ENCODE peak calls at places on chromosomes 3 and 15, in six cellular contexts. B is CD8-positive, alpha-beta T cell; F is PC-3; G is HCT116; Z is psoas muscle; M is CD4-positive, alpha-beta memory T cell. O is an unnamed sample.

GRCh38 chr3:57826952-57827723 is 71.0 kb downstream of the SLMAP start:
- DNase-seq in B (no peak), F (peak; percentile 25), G (no peak), Z (no peak), M (no peak), O (no peak)

GRCh38 chr15:35465763-35466162 is 80.2 kb downstream of the DPH6 start:
- DNase-seq in B (no peak), F (no peak), G (no peak), Z (no peak), M (no peak), O (no peak)

GRCh38 chr3:39848365-39848764 is 39.0 kb downstream of the MYRIP start:
- DNase-seq in B (no peak), F (no peak), G (no peak), Z (no peak), M (no peak), O (no peak)

GRCh38 chr3:40179016-40179415 is 130.5 kb upstream of the EIF1B start:
- DNase-seq in B (peak; percentile 18), F (peak; percentile 81), G (peak; percentile 54), Z (peak; percentile 66), M (peak; percentile 25), O (no peak)

GRCh38 chr3:11565492-11565891 is 78.2 kb downstream of the VGLL4 start:
- DNase-seq in B (no peak), F (no peak), G (no peak), Z (no peak), M (no peak), O (no peak)

GRCh38 chr3:12974819-12975218 is 98.4 kb downstream of the IQSEC1 start:
- DNase-seq in B (no peak), F (no peak), G (no peak), Z (no peak), M (no peak), O (no peak)

GRCh38 chr15:100663550-100664335 is 61.4 kb downstream of the ASB7 start:
- DNase-seq in B (no peak), F (no peak), G (no peak), Z (no peak), M (no peak), O (peak; percentile 86)

GRCh38 chr3:39327746-39328349 is 1.7 kb upstream of the CCR8 start:
- DNase-seq in B (no peak), F (no peak), G (no peak), Z (no peak), M (peak; percentile 33), O (no peak)

GRCh38 chr15:94080416-94080815 is 150.9 kb upstream of the MCTP2 start:
- DNase-seq in B (no peak), F (peak; percentile 84), G (no peak), Z (peak; percentile 65), M (no peak), O (peak; percentile 89)

GRCh38 chr3:135034881-135035440 is 239.9 kb downstream of the EPHB1 start:
- DNase-seq in B (no peak), F (no peak), G (no peak), Z (no peak), M (no peak), O (peak; percentile 77)

GRCh38 chr3:14410501-14411165 is 8.2 kb downstream of the SLC6A6 start:
- DNase-seq in B (no peak), F (peak; percentile 86), G (no peak), Z (peak; percentile 62), M (no peak), O (no peak)

GRCh38 chr3:20935791-20936190 is 749.8 kb upstream of the SGO1 start:
- DNase-seq in B (no peak), F (no peak), G (no peak), Z (no peak), M (no peak), O (no peak)

GRCh38 chr15:53038542-53038941 is 248.4 kb upstream of the ONECUT1 start:
- DNase-seq in B (no peak), F (no peak), G (no peak), Z (no peak), M (no peak), O (no peak)

GRCh38 chr3:31004025-31004678 is 109.7 kb upstream of the GADL1 start:
- DNase-seq in B (no peak), F (peak; percentile 52), G (no peak), Z (no peak), M (no peak), O (no peak)

GRCh38 chr15:67307156-67307555 is 52.6 kb downstream of the IQCH start:
- DNase-seq in B (no peak), F (peak; percentile 2), G (no peak), Z (no peak), M (no peak), O (no peak)

GRCh38 chr3:171890398-171890797 is 47.2 kb downstream of the TMEM212 start:
- DNase-seq in B (no peak), F (no peak), G (no peak), Z (no peak), M (no peak), O (no peak)

GRCh38 chr3:41317718-41318117 is 118.4 kb downstream of the CTNNB1 start:
- DNase-seq in B (no peak), F (peak; percentile 76), G (no peak), Z (no peak), M (no peak), O (peak; percentile 17)

GRCh38 chr3:196178993-196179379 is 32.2 kb downstream of the ZDHHC19 start:
- DNase-seq in B (no peak), F (no peak), G (no peak), Z (no peak), M (no peak), O (no peak)

GRCh38 chr15:32826685-32827084 is 108.9 kb downstream of the GREM1 start:
- DNase-seq in B (no peak), F (no peak), G (no peak), Z (no peak), M (no peak), O (no peak)

GRCh38 chr3:184894051-184894450 is 82.1 kb downstream of the VPS8 start:
- DNase-seq in B (no peak), F (no peak), G (no peak), Z (no peak), M (no peak), O (no peak)

GRCh38 chr3:152382312-152383135 is 113.8 kb downstream of the MBNL1 start:
- DNase-seq in B (no peak), F (no peak), G (no peak), Z (no peak), M (no peak), O (no peak)

GRCh38 chr3:196197524-196197923 is 13.7 kb downstream of the ZDHHC19 start:
- DNase-seq in B (no peak), F (no peak), G (no peak), Z (no peak), M (no peak), O (no peak)

GRCh38 chr3:183370391-183370790 is 58.0 kb downstream of the MCF2L2 start:
- DNase-seq in B (no peak), F (peak; percentile 10), G (no peak), Z (no peak), M (no peak), O (no peak)

DNA sequence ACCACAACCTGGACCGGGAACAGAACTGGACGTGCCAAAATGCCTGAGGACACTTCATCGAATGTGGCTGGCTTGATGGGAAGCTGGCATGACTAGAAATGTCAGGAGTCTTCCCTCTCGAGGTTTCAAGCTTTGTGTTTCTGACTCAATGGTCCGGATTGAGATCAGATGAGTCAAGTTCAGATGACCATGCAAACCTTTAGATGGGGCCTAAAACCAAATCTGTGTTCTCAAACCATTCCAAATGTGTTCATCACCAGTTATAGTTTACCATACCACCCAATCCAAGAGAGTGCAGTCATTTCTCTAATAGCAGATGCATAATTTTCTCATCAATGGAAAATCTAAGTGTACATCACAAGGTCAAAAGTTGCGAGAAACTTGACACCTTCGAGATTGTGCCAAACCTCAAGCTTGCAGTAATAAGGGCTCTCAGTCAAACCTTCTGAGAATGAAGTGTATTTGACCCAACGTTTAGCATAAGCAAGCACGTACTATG is 369.1 kb downstream of the RORA start:
- DNase-seq in B (no peak), F (no peak), G (no peak), Z (no peak), M (no peak), O (no peak)
- H3K4me3 ChIP-seq in B (no peak overlapping the region), F (no peak overlapping the region), G (no peak overlapping the region), Z (no peak overlapping the region), M (no peak overlapping the region), O (no peak overlapping the region)

DNA sequence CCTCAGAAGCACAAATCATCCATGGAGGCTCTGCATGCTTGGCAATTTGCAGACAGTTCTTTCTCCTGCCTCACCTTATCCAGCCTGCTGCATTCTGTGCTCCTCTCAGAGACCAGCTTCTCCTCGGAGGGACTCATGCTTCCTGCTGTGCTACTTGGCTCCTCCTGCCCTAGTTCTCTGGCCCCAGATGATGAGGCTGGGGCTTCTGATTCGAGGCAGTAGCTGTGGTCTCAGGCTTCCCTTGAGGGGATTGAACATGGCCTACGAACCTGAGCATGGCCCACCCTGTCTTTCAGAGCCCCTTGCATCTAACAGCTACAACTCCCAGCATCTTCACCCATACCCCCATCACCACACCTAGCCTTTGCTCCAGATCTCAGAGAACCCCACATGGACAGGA is 6.7 kb downstream of the VIPR1 start:
- DNase-seq in B (no peak), F (no peak), G (no peak), Z (no peak), M (no peak), O (no peak)
- H3K4me1 ChIP-seq in B (peaks cover 67% of the 10 kb centered on the region), F (peaks cover 12% of the 10 kb centered on the region), G (peaks cover 22% of the 10 kb centered on the region), Z (no peaks in the 10 kb centered on the region), M (peaks cover 48% of the 10 kb centered on the region), O (peaks cover 7% of the 10 kb centered on the region)

GRCh38 chr15:90221251-90221900 is 12.4 kb downstream of the CIB1 start:
- DNase-seq in B (no peak), F (peak; percentile 74), G (no peak), Z (peak; percentile 63), M (no peak), O (no peak)

GRCh38 chr15:90225504-90226234 is 8.1 kb downstream of the CIB1 start:
- DNase-seq in B (no peak), F (no peak), G (no peak), Z (no peak), M (no peak), O (no peak)

GRCh38 chr15:90225047-90225446 is 8.7 kb downstream of the CIB1 start:
- DNase-seq in B (no peak), F (no peak), G (no peak), Z (no peak), M (no peak), O (no peak)

GRCh38 chr15:90222538-90222937 is 11.2 kb downstream of the CIB1 start:
- DNase-seq in B (no peak), F (no peak), G (no peak), Z (no peak), M (no peak), O (no peak)

DNA sequence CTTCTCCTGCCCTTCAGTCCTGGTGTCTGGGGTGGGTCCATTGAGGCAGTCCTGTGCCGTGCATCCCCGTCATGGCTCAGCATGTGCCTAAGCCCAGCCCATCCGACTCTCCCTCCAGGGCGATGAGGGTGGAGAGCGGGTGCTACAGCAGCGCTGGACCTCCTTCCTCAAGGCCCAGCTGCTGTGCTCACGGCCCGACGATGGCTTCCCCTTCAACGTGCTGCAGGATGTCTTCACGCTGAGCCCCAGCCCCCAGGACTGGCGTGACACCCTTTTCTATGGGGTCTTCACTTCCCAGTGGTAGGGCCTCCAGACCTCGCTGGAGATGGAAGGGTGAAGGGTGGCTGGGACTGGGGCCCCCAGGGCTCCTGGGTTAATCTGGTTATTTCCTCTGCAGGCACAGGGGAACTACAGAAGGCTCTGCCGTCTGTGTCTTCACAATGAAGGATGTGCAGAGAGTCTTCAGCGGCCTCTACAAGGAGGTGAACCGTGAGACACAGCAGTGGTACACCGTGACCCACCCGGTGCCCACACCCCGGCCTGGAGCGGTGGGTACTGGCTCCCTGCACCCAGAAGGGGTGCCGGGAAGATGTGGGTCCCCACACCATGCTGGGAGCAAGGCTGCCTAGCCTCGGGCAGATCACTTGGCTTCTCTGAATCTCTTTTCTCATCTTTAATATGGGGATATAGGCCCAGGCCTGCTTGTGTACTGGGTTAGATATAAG is 10.1 kb downstream of the CIB1 start:
- DNase-seq in B (no peak), F (no peak), G (no peak), Z (no peak), M (no peak), O (no peak)
- H3K9me3 ChIP-seq in B (no peaks in the 10 kb centered on the region), F (no peaks in the 10 kb centered on the region), G (no peaks in the 10 kb centered on the region), Z (no peaks in the 10 kb centered on the region), M (no peaks in the 10 kb centered on the region), O (no peaks in the 10 kb centered on the region)

GRCh38 chr3:74916696-74917095 is 302.2 kb upstream of the CNTN3 start:
- DNase-seq in B (no peak), F (no peak), G (no peak), Z (no peak), M (no peak), O (no peak)
- H3K4me3 ChIP-seq in B (no peak overlapping the region), F (no peak overlapping the region), G (no peak overlapping the region), Z (no peak overlapping the region), M (no peak overlapping the region), O (no peak overlapping the region)

O was measured in esophagus muscularis mucosa.